ENCODE peak calls at places on chromosome 15, in eight cellular contexts. Y, Q, C, S, A, N, W and F are unnamed samples.
A peak's percentile ranks its signal among the peaks of the same experiment; 100 is the strongest.

GRCh38 chr15:64987136-64987535 is 2.6 kb downstream of the SPG21 start:
- DNase-seq in N (no peak), C (no peak), Y (no peak), A (no peak), S (no peak), Q (no peak), W (no peak), F (no peak)

GRCh38 chr15:34890424-34890823 is 79.1 kb downstream of the AQR start:
- DNase-seq in A (peak; percentile 52), N (no peak), C (no peak), Q (no peak), S (no peak), W (no peak), Y (no peak), F (no peak)

GRCh38 chr15:29924750-29925149 is 102.5 kb upstream of the TJP1 start:
- DNase-seq in A (peak; percentile 83), S (peak; percentile 89), N (no peak), Y (peak; percentile 39), W (no peak), Q (peak; percentile 100), C (no peak), F (peak; percentile 84)

GRCh38 chr15:77507151-77507847 is 86.6 kb downstream of the HMG20A start:
- DNase-seq in A (no peak), C (no peak), N (peak; percentile 70), S (peak; percentile 52), Y (peak; percentile 73), Q (no peak), W (no peak), F (no peak)

GRCh38 chr15:65333441-65333820 is 29.0 kb downstream of the RNU5B-1 start:
- DNase-seq in A (no peak), Y (no peak), W (no peak), S (no peak), C (no peak), Q (no peak), N (no peak), F (no peak)

GRCh38 chr15:96049766-96050165 is 280.7 kb upstream of the NR2F2 start:
- DNase-seq in C (no peak), Q (no peak), S (no peak), W (no peak), A (no peak), Y (no peak), N (no peak), F (no peak)

GRCh38 chr15:68821898-68822380 is 1.2 kb upstream of the ANP32A start:
- DNase-seq in A (no peak), C (no peak), Q (no peak), S (no peak), Y (no peak), W (no peak), N (no peak), F (no peak)

GRCh38 chr15:67048281-67049279 is 16.8 kb upstream of the SMAD3 start:
- DNase-seq in W (peak; percentile 81), S (peak; percentile 93), C (no peak), A (peak; percentile 96), N (peak; percentile 86), Q (no peak), Y (no peak), F (no peak)

GRCh38 chr15:66917904-66918448 is 147.4 kb upstream of the SMAD3 start:
- DNase-seq in W (no peak), Q (no peak), Y (no peak), C (no peak), N (no peak), A (no peak), S (no peak), F (no peak)

GRCh38 chr15:62027916-62028315 is 32.3 kb downstream of the VPS13C start:
- DNase-seq in C (no peak), Y (no peak), S (no peak), A (no peak), Q (no peak), N (no peak), W (no peak), F (no peak)

GRCh38 chr15:60591491-60592385 is 112.8 kb upstream of the ICE2 start:
- DNase-seq in S (peak; percentile 16), C (peak; percentile 75), W (peak; percentile 48), A (no peak), Y (peak; percentile 42), N (peak; percentile 65), Q (peak; percentile 74), F (no peak)

GRCh38 chr15:68429691-68430470 is 2.1 kb downstream of the ITGA11 start:
- DNase-seq in Y (peak; percentile 1), S (no peak), W (no peak), C (no peak), Q (no peak), A (no peak), N (no peak), F (no peak)

GRCh38 chr15:85977586-85977985 is 102.1 kb upstream of the AGBL1 start:
- DNase-seq in C (no peak), Q (no peak), N (no peak), S (no peak), A (no peak), Y (no peak), W (no peak), F (no peak)

GRCh38 chr15:85976102-85976501 is 103.6 kb upstream of the AGBL1 start:
- DNase-seq in N (no peak), Q (no peak), C (no peak), A (no peak), S (no peak), W (no peak), Y (no peak), F (no peak)

GRCh38 chr15:85976986-85977385 is 102.7 kb upstream of the AGBL1 start:
- DNase-seq in Q (no peak), W (no peak), A (no peak), S (no peak), C (no peak), N (no peak), Y (no peak), F (no peak)

GRCh38 chr15:85979929-85980328 is 99.7 kb upstream of the AGBL1 start:
- DNase-seq in C (no peak), W (no peak), N (no peak), S (no peak), Y (no peak), Q (no peak), A (no peak), F (no peak)

DNA sequence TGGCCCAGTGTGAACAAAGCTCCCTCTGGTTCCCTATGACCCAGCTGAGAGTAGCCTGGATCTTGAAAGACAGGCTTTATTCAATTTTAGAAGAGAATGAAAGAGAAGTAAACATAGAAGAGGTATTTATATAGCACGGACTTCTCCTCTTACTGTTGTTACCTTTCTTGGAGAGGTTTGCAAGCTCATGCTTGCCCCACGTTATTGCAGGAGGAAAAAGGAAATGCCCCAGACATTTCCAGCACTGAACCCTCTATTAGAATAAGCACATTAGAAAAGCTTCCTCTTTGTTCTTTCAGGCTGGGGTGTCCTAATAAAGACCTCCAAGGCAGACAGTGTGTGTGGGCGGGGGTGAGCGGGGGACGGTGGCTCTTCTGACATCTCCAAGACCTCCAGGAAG is 98.7 kb upstream of the AGBL1 start:
- DNase-seq in N (no peak), Y (no peak), Q (no peak), A (no peak), S (no peak), C (no peak), W (no peak), F (no peak)
- H3K27ac ChIP-seq in N (no peak overlapping the region), Y (no peak overlapping the region), Q (no peak overlapping the region), A (no peak overlapping the region), S (no peak overlapping the region), C (no peak overlapping the region), W (no peak overlapping the region), F (no peak overlapping the region)

GRCh38 chr15:36403351-36403750 is 176.1 kb upstream of the CDIN1 start:
- DNase-seq in A (no peak), W (no peak), C (no peak), N (no peak), Q (peak; percentile 68), S (no peak), Y (no peak), F (no peak)

GRCh38 chr15:36401586-36401966 is 177.8 kb upstream of the CDIN1 start:
- DNase-seq in N (no peak), S (peak; percentile 18), C (no peak), A (no peak), Q (no peak), Y (no peak), W (no peak), F (no peak)

GRCh38 chr15:36400936-36401585 is 178.4 kb upstream of the CDIN1 start:
- DNase-seq in Q (no peak), W (no peak), N (no peak), Y (no peak), A (no peak), S (peak; percentile 35), C (no peak), F (no peak)

GRCh38 chr15:36399276-36399675 is 180.2 kb upstream of the CDIN1 start:
- DNase-seq in Y (no peak), A (no peak), W (no peak), N (no peak), S (no peak), Q (no peak), C (no peak), F (no peak)

GRCh38 chr15:36398212-36398611 is 181.2 kb upstream of the CDIN1 start:
- DNase-seq in W (no peak), S (no peak), C (no peak), Q (no peak), A (no peak), Y (no peak), N (no peak), F (no peak)
- H3K4me3 ChIP-seq in W (no peak overlapping the region), S (no peak overlapping the region), C (no peak overlapping the region), Q (no peak overlapping the region), A (no peak overlapping the region), Y (no peak overlapping the region), N (no peak overlapping the region), F (no peak overlapping the region)

DNA sequence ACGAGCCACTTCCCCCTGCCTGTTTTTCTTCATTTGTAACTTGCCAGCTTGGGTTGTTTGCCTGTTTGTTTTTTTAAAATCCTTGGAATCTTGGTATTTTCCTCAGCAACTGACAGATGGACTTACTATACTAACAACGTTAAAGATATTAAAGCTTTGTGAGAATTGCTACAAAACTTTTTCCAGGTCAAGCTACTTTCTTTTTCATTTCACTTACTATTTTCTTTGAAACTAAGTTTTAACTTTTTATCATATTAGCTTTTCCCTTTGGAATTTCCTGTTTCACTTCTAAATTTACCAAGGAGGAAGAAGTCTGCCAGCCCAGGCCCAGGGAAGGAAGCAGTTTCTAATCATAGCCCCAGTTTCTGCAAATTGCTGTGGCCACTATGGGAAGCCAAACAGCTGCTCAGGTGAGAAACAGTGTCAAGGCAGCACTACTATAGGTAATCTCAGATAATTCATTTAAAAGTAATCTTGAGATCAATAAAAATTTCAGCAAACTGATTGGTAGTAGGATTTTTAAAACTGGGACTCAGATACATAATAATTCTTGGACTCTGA is 18.4 kb downstream of the CYFIP1 start:
- DNase-seq in Y (no peak), W (no peak), A (peak; percentile 41), C (no peak), Q (no peak), N (peak; percentile 1), S (peak; percentile 50), F (no peak)
- H3K27ac ChIP-seq in Y (peak overlapping the region; percentile 47), W (no peak overlapping the region), A (peak overlapping the region; percentile 79), C (no peak overlapping the region), Q (no peak overlapping the region), N (no peak overlapping the region), S (no peak overlapping the region), F (no peak overlapping the region)

GRCh38 chr15:79283252-79284048 is 928 bp downstream of the ANKRD34C start:
- DNase-seq in C (no peak), W (peak; percentile 46), N (no peak), Q (peak; percentile 75), A (peak; percentile 21), S (peak; percentile 57), Y (peak; percentile 23), F (peak; percentile 33)
- H3K4me3 ChIP-seq in C (no peak overlapping the region), W (no peak overlapping the region), N (no peak overlapping the region), Q (no peak overlapping the region), A (no peak overlapping the region), S (no peak overlapping the region), Y (no peak overlapping the region), F (peak overlapping the region; percentile 8)